ENCODE peak calls at places on chromosome 12, in eight cellular contexts. O is astrocyte of the spinal cord; M is HT1080; A is IMR-90; X is A549; Q is SK-N-SH; R is Daoy; G is activated CD4-positive, alpha-beta T cell treated with anti-CD3 and anti-CD28 coated beads for 36 hours. Y is an unnamed sample.

GRCh38 chr12:53166837-53167236 is 13.7 kb upstream of the ZNF740 start:
- DNase-seq in O (no peak), X (no peak), Q (no peak), A (no peak), G (no peak), R (no peak), M (no peak), Y (no peak)

GRCh38 chr12:109910969-109911348 is 10.9 kb downstream of the TCHP start:
- DNase-seq in R (peak), Q (peak), A (peak), M (peak), X (peak), O (peak), G (peak), Y (no peak)

GRCh38 chr12:98725481-98726247 is 80.6 kb downstream of the APAF1 start:
- DNase-seq in R (peak), X (no peak), G (peak), O (peak), M (peak), Q (peak), A (peak), Y (no peak)

GRCh38 chr12:92628476-92628875 is 74.3 kb upstream of the PLEKHG7 start:
- DNase-seq in M (no peak), X (no peak), A (peak), Q (no peak), R (peak), G (no peak), O (peak), Y (no peak)

GRCh38 chr12:102407776-102408486 is 72.4 kb downstream of the IGF1 start:
- DNase-seq in M (no peak), O (no peak), Q (no peak), A (peak), X (no peak), G (no peak), R (peak), Y (no peak)

GRCh38 chr12:79934309-79935020 is 432 bp downstream of the PPP1R12A start:
- DNase-seq in X (peak), M (peak), O (no peak), Q (peak), R (peak), G (peak), A (peak), Y (no peak)

GRCh38 chr12:54624316-54625279 is 10.1 kb downstream of the LACRT start:
- DNase-seq in O (no peak), R (no peak), A (no peak), Q (no peak), G (no peak), M (no peak), X (no peak), Y (no peak)

GRCh38 chr12:69007166-69007857 is 74.3 kb upstream of the CPM start:
- DNase-seq in R (peak), X (no peak), M (peak), G (peak), O (peak), A (peak), Q (no peak), Y (no peak)

GRCh38 chr12:20426191-20426590 is 57.9 kb downstream of the PDE3A start:
- DNase-seq in A (no peak), X (no peak), M (no peak), O (no peak), R (no peak), Q (no peak), G (no peak), Y (no peak)

GRCh38 chr12:30835216-30835615 is 80.5 kb upstream of the CAPRIN2 start:
- DNase-seq in A (no peak), G (no peak), Q (no peak), R (no peak), O (no peak), M (no peak), X (no peak), Y (no peak)

GRCh38 chr12:59431266-59431665 is 164.6 kb upstream of the SLC16A7 start:
- DNase-seq in G (no peak), O (no peak), X (no peak), R (no peak), Q (no peak), M (no peak), A (peak), Y (no peak)

GRCh38 chr12:12927211-12928079 is 24.5 kb downstream of the GPRC5D start:
- DNase-seq in X (peak), M (no peak), R (no peak), Q (peak), A (peak), O (peak), G (peak), Y (peak)

GRCh38 chr12:8692573-8692972 is 5.2 kb upstream of the RIMKLB start:
- DNase-seq in G (no peak), R (peak), A (peak), X (no peak), O (peak), Q (peak), M (peak), Y (no peak)